ENCODE peak calls at places on chromosomes 11 and 22, in seven cellular contexts. D, P, O, K, Z, V and W are unnamed samples.

GRCh38 chr11:117010808-117011540 is 87.3 kb downstream of the SIK3 start:
- DNase-seq in D (no peak), P (no peak), O (no peak), K (no peak), Z (no peak), V (peak), W (no peak)

GRCh38 chr11:61747389-61748285 is 4.8 kb upstream of the MYRF start:
- DNase-seq in D (peak), P (peak), O (peak), K (peak), Z (peak), V (peak), W (peak)

GRCh38 chr11:65355776-65356393 is 1.3 kb downstream of the TIGD3 start:
- DNase-seq in D (peak), P (no peak), O (no peak), K (no peak), Z (no peak), V (peak), W (no peak)

GRCh38 chr22:21026783-21027692 is 5.3 kb downstream of the SLC7A4 start:
- DNase-seq in D (no peak), P (no peak), O (no peak), K (no peak), Z (no peak), V (peak), W (peak)

GRCh38 chr11:129790131-129790530 is 25.5 kb upstream of the TMEM45B start:
- DNase-seq in D (no peak), P (no peak), O (no peak), K (no peak), Z (no peak), V (no peak), W (no peak)

GRCh38 chr11:130580372-130580771 is 131.9 kb downstream of the ADAMTS15 start:
- DNase-seq in D (peak), P (no peak), O (no peak), K (no peak), Z (no peak), V (peak), W (no peak)

GRCh38 chr11:107799245-107799859 is 59.2 kb downstream of the SLC35F2 start:
- DNase-seq in D (peak), P (peak), O (peak), K (peak), Z (peak), V (peak), W (peak)

GRCh38 chr11:93490996-93491618 is 52.1 kb downstream of the SMCO4 start:
- DNase-seq in D (no peak), P (peak), O (no peak), K (no peak), Z (no peak), V (no peak), W (no peak)

GRCh38 chr11:110529043-110529442 is 99.3 kb downstream of the FDX1 start:
- DNase-seq in D (no peak), P (peak), O (no peak), K (peak), Z (no peak), V (no peak), W (no peak)

GRCh38 chr22:48494968-48495750 is 1332.5 kb downstream of the BRD1 start:
- DNase-seq in D (no peak), P (no peak), O (no peak), K (no peak), Z (no peak), V (no peak), W (no peak)

GRCh38 chr11:3747704-3748103 is 49.6 kb downstream of the NUP98 start:
- DNase-seq in D (peak), P (no peak), O (no peak), K (no peak), Z (no peak), V (peak), W (no peak)

GRCh38 chr11:42465613-42466012 is 846.2 kb upstream of the API5 start:
- DNase-seq in D (no peak), P (no peak), O (no peak), K (no peak), Z (no peak), V (no peak), W (no peak)

GRCh38 chr11:65288706-65289536 is 25.7 kb upstream of the CDC42EP2 start:
- DNase-seq in D (peak), P (no peak), O (no peak), K (no peak), Z (no peak), V (peak), W (no peak)

GRCh38 chr11:26465270-26465669 is 106.8 kb downstream of the MUC15 start:
- DNase-seq in D (no peak), P (no peak), O (no peak), K (no peak), Z (no peak), V (no peak), W (no peak)

GRCh38 chr11:59931688-59932087 is 6.5 kb upstream of the OOSP1 start:
- DNase-seq in D (no peak), P (no peak), O (no peak), K (no peak), Z (no peak), V (no peak), W (no peak)

GRCh38 chr11:97963528-97964331 is 1057.0 kb upstream of the CNTN5 start:
- DNase-seq in D (no peak), P (peak), O (no peak), K (no peak), Z (no peak), V (peak), W (no peak)

GRCh38 chr22:27798526-27799333 is 2.8 kb downstream of the MN1 start:
- DNase-seq in D (no peak), P (no peak), O (no peak), K (no peak), Z (no peak), V (no peak), W (no peak)

GRCh38 chr11:11268119-11268518 is 84.9 kb downstream of the CSNK2A3 start:
- DNase-seq in D (no peak), P (no peak), O (no peak), K (no peak), Z (no peak), V (no peak), W (no peak)

GRCh38 chr11:119793335-119793984 is 64.5 kb upstream of the NECTIN1 start:
- DNase-seq in D (no peak), P (no peak), O (no peak), K (no peak), Z (no peak), V (no peak), W (no peak)

GRCh38 chr11:76626921-76627391 is 43.6 kb downstream of the LRRC32 start:
- DNase-seq in D (no peak), P (no peak), O (no peak), K (no peak), Z (no peak), V (no peak), W (no peak)

GRCh38 chr22:48354082-48354481 is 1473.6 kb downstream of the BRD1 start:
- DNase-seq in D (no peak), P (no peak), O (no peak), K (no peak), Z (no peak), V (no peak), W (no peak)

GRCh38 chr22:41197808-41198585 is 7.1 kb upstream of the L3MBTL2 start:
- DNase-seq in D (peak), P (peak), O (no peak), K (no peak), Z (no peak), V (no peak), W (no peak)

GRCh38 chr11:35144103-35144741 is 5.3 kb downstream of the CD44 start:
- DNase-seq in D (peak), P (no peak), O (peak), K (no peak), Z (no peak), V (peak), W (no peak)

GRCh38 chr11:9285850-9286587 is 20.9 kb upstream of the DENND5A start:
- DNase-seq in D (no peak), P (no peak), O (no peak), K (no peak), Z (no peak), V (no peak), W (peak)

GRCh38 chr11:119794141-119794665 is 65.2 kb upstream of the NECTIN1 start:
- DNase-seq in D (no peak), P (no peak), O (no peak), K (no peak), Z (no peak), V (no peak), W (no peak)

GRCh38 chr11:9120659-9121350 is 29.4 kb upstream of the SCUBE2 start:
- DNase-seq in D (no peak), P (peak), O (no peak), K (no peak), Z (no peak), V (no peak), W (no peak)

GRCh38 chr11:121240650-121241299 is 51.8 kb upstream of the SC5D start:
- DNase-seq in D (no peak), P (no peak), O (no peak), K (no peak), Z (no peak), V (no peak), W (no peak)

GRCh38 chr11:46149342-46149741 is 28.1 kb upstream of the PHF21A start:
- DNase-seq in D (no peak), P (no peak), O (no peak), K (no peak), Z (no peak), V (no peak), W (no peak)

GRCh38 chr11:30853470-30853869 is 267.3 kb upstream of the MPPED2 start:
- DNase-seq in D (no peak), P (no peak), O (no peak), K (no peak), Z (no peak), V (no peak), W (no peak)

GRCh38 chr11:84608788-84609309 is 1018.3 kb downstream of the DLG2 start:
- DNase-seq in D (peak), P (no peak), O (peak), K (no peak), Z (no peak), V (no peak), W (peak)

GRCh38 chr11:33706546-33706945 is 5.9 kb upstream of the C11orf91 start:
- DNase-seq in D (no peak), P (no peak), O (no peak), K (no peak), Z (no peak), V (no peak), W (no peak)

GRCh38 chr11:82967381-82967780 is 65.8 kb downstream of the DDIAS start:
- DNase-seq in D (no peak), P (no peak), O (no peak), K (no peak), Z (no peak), V (no peak), W (no peak)

GRCh38 chr22:40844951-40845350 is 11.5 kb downstream of the ST13 start:
- DNase-seq in D (no peak), P (no peak), O (no peak), K (no peak), Z (no peak), V (no peak), W (no peak)

GRCh38 chr22:43298062-43298801 is 44.9 kb downstream of the SCUBE1 start:
- DNase-seq in D (no peak), P (no peak), O (no peak), K (no peak), Z (no peak), V (peak), W (no peak)

GRCh38 chr11:19077965-19078364 is 17.4 kb upstream of the MRGPRX2 start:
- DNase-seq in D (no peak), P (no peak), O (no peak), K (no peak), Z (no peak), V (no peak), W (no peak)

GRCh38 chr22:43889366-43890253 is 2.2 kb downstream of the PNPLA5 start:
- DNase-seq in D (no peak), P (peak), O (no peak), K (no peak), Z (no peak), V (peak), W (no peak)

GRCh38 chr11:128624269-128625170 is 37.2 kb upstream of the ETS1 start:
- DNase-seq in D (peak), P (no peak), O (no peak), K (no peak), Z (no peak), V (no peak), W (no peak)

DNA sequence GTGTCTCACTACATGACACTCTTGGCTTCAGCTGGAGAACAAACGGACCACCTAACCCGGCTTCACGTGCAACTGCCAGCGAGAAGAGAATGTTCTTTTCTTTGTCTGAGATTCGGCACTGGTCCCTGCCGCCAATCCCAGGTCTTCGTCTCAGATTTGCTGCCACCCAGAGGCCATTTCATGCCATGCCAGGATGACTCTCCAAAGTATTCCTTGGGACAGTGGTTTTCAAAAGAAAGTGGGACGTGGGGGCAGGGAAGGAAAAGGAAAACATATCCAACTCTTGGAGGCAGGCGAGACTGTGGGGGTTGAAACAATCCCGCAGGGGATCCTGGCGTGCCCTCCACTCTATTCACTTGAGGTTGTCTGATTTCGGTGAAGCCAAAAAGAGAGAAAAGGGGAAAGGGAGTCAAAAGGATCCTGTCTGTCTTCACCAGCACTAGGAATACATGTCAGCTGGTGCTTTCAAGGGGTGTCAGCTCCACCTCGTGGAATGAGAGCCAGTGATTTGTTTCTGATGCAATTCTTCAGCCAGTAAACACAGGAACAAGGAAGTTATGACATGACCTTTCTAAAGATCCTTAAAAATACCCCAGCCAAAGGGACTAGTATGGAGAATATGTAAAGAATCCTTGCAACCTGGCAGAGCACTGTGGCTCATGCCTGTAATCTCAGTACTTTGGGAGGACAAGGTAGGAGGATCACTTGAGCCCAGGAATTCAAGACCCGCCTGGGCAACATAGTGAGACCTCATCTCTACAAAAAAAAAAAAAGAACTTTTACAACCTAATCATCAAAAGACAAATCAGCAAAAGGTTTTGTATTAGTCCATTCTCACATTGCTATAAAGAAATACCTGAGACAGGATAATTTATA is 41.0 kb upstream of the APLNR start:
- DNase-seq in D (peak), P (peak), O (peak), K (peak), Z (peak), V (peak), W (peak)
- H3K4me3 ChIP-seq in D (no peak), P (no peak), O (no peak), K (no peak), Z (peak), V (no peak), W (peak)

DNA sequence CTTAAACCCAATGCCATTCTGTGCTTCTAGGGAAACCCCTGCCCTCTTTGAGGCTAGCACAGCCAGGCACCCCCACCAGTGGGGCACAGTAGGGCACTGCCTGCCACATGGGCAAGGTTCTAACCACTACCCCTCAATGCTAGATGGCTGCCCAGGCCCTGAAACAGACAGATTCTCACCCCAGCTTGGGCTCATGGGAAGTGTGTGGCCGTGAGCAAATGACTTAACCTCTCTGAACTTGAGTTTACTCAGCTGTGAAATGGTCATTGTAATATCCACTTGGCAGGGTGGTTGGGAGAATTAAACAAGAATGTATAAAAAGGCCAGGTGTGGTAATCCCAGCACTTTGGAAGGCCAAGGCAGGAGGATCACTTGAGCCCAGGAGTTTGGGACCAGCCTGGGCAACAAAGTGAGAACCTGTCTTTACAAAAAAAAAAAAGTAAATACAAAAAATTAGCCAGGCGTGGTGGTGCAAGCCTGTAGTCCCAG is 22.4 kb downstream of the C22orf23 start:
- DNase-seq in D (peak), P (no peak), O (no peak), K (no peak), Z (no peak), V (no peak), W (no peak)
- TF ChIP-seq CTCF in D (no peak), P (no peak), O (no peak), K (no peak), Z (no peak), V (no peak), W (no peak)

DNA sequence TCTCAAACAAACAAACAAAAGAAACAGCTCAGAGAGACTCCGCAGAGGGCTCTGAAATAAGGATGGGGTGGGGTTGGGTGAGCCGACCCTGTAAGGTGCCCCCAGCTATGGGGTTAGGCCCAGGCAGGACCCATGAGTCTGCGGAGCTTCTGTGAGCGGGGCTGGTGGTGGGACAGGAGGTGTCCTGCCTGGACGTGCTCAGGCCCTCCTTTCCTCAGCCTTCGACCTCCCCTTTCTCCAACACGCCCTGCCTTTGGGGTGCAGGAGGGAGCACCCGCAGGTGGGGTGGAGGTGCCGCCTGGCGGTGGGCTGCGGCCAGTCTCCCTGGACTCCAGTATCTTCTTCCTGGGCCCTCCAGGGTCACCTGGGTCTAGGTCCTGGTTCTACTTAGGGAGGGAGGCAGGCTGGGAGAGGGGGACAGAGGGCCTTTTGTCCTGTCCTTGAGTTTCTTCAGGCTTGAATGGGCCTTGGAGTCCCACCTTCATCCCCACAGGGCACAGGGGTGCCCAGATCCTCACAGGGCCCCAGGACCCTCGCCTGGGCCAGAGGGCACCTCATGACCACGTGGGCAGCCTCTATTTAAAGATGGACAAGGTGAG is 12.3 kb downstream of the PRR33 start:
- DNase-seq in D (no peak), P (no peak), O (no peak), K (no peak), Z (no peak), V (no peak), W (no peak)
- H3K4me3 ChIP-seq in D (no peak), P (no peak), O (no peak), K (no peak), Z (no peak), V (no peak), W (no peak)

GRCh38 chr22:38569181-38569971 is 607 bp downstream of the DMC1 start:
- DNase-seq in D (no peak), P (peak), O (no peak), K (no peak), Z (no peak), V (no peak), W (no peak)

GRCh38 chr22:38569972-38570840 is at the start of gene DMC1:
- DNase-seq in D (peak), P (peak), O (peak), K (peak), Z (peak), V (peak), W (no peak)

GRCh38 chr22:38572065-38572464 is 2.1 kb upstream of the DMC1 start:
- DNase-seq in D (peak), P (peak), O (peak), K (peak), Z (no peak), V (peak), W (no peak)

GRCh38 chr22:38567531-38568245 is 2.3 kb downstream of the DMC1 start:
- DNase-seq in D (no peak), P (no peak), O (no peak), K (no peak), Z (no peak), V (no peak), W (no peak)

GRCh38 chr22:38570841-38571364 is 920 bp upstream of the DMC1 start:
- DNase-seq in D (peak), P (peak), O (no peak), K (no peak), Z (no peak), V (no peak), W (no peak)
- TF ChIP-seq CTCF in D (no peak), P (no peak), O (no peak), K (peak), Z (no peak), V (no peak), W (peak)

DNA sequence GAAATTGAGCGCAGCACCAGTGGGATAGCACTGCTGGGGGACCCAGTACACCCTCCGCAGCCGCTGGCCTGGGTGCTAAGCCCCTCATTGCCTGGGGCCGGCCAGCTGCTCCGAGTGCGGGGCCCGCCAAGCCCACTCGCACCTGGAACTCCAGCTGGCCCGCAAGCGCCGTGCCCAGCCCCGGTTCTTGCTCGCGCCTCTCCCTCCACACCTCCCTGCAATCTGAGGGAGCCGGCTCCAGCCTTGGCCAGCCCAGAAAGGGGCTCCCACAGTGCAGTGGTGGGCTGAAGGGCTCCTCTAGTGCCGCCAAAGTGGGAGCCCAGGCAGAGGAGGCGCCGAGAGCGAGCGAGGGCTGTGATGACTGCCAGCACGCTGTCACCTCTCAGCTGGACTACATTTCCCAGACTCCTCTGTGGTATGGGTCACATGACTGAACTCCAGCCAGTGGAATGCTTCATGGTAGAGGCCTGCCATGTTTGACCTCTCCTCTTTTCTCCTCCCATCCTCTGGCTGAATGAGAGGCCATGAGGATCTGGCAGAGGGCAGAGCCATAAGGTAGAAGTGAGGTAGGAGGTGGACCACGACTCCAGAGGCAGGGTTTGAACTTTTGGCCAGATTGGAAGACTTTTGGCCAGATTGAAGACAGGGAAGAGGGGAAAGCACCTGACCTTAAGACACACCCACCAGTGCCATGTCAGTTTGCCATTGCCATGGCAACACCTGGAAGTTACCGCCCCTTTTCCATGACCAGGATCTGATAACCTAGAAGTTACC is 6.2 kb downstream of the MRGPRD start:
- DNase-seq in D (no peak), P (peak), O (no peak), K (no peak), Z (no peak), V (peak), W (peak)
- H3K4me3 ChIP-seq in D (no peak), P (no peak), O (no peak), K (no peak), Z (no peak), V (no peak), W (no peak)